ENCODE peak calls at places on chromosomes 5 and 9, in ten cellular contexts. W is T follicular helper cell, H is small intestine, R is NCI-H1092 treated with DMSO at 0.1 percent for 48 hours, C is mesenteric fat pad, B is endothelial cell, V is hepatic stellate cell, D is RKO, S is upper lobe of right lung, E is B cell. T is an unnamed sample.

GRCh38 chr5:64026493-64026892 is 64.2 kb upstream of the HTR1A start:
- DNase-seq in W (no peak), H (no peak), R (no peak), C (no peak), B (no peak), V (no peak), D (no peak), S (no peak), E (no peak), T (no peak)

GRCh38 chr5:88876714-88877113 is 6.3 kb downstream of the MEF2C start:
- DNase-seq in W (no peak), H (no peak), R (no peak), C (no peak), B (no peak), V (no peak), D (no peak), S (no peak), E (no peak), T (no peak)

GRCh38 chr5:155066886-155067595 is 53.5 kb downstream of the KIF4B start:
- DNase-seq in W (no peak), H (no peak), R (no peak), C (no peak), B (no peak), V (no peak), D (no peak), S (no peak), E (no peak), T (no peak)

GRCh38 chr5:114581136-114581535 is 219.3 kb downstream of the KCNN2 start:
- DNase-seq in W (no peak), H (no peak), R (no peak), C (no peak), B (no peak), V (no peak), D (no peak), S (no peak), E (no peak), T (no peak)

GRCh38 chr9:131697097-131697496 is 42.8 kb downstream of the RAPGEF1 start:
- DNase-seq in W (no peak), H (no peak), R (no peak), C (no peak), B (no peak), V (peak), D (no peak), S (no peak), E (no peak), T (no peak)

GRCh38 chr5:152711996-152712395 is 306.9 kb upstream of the NMUR2 start:
- DNase-seq in W (no peak), H (no peak), R (no peak), C (no peak), B (no peak), V (no peak), D (no peak), S (no peak), E (no peak), T (no peak)

GRCh38 chr5:172164773-172165212 is 23.2 kb downstream of the STK10 start:
- DNase-seq in W (no peak), H (no peak), R (no peak), C (no peak), B (no peak), V (no peak), D (no peak), S (no peak), E (no peak), T (no peak)

GRCh38 chr9:14396171-14396570 is 82.2 kb upstream of the NFIB start:
- DNase-seq in W (no peak), H (no peak), R (no peak), C (no peak), B (no peak), V (no peak), D (no peak), S (no peak), E (no peak), T (no peak)

GRCh38 chr5:90293931-90294330 is 115.6 kb downstream of the CETN3 start:
- DNase-seq in W (no peak), H (no peak), R (no peak), C (no peak), B (no peak), V (peak), D (peak), S (no peak), E (no peak), T (no peak)

GRCh38 chr5:147686421-147686820 is 96.1 kb downstream of the JAKMIP2 start:
- DNase-seq in W (no peak), H (no peak), R (no peak), C (no peak), B (no peak), V (no peak), D (no peak), S (no peak), E (no peak), T (no peak)

GRCh38 chr5:43106290-43106638 is 14.4 kb upstream of the ZNF131 start:
- DNase-seq in W (no peak), H (no peak), R (no peak), C (no peak), B (no peak), V (peak), D (no peak), S (no peak), E (no peak), T (no peak)

GRCh38 chr9:18060304-18060934 is 413.5 kb upstream of the ADAMTSL1 start:
- DNase-seq in W (no peak), H (peak), R (no peak), C (no peak), B (no peak), V (no peak), D (no peak), S (no peak), E (no peak), T (no peak)

GRCh38 chr5:177457239-177458121 is 10.9 kb downstream of the PRR7 start:
- DNase-seq in W (no peak), H (peak), R (peak), C (no peak), B (peak), V (peak), D (peak), S (peak), E (peak), T (peak)

GRCh38 chr5:88251048-88251711 is 17.5 kb downstream of the TMEM161B start:
- DNase-seq in W (no peak), H (no peak), R (no peak), C (no peak), B (no peak), V (no peak), D (no peak), S (no peak), E (no peak), T (no peak)

GRCh38 chr9:15444141-15444540 is 21.5 kb downstream of the SNAPC3 start:
- DNase-seq in W (no peak), H (no peak), R (no peak), C (no peak), B (no peak), V (no peak), D (no peak), S (no peak), E (no peak), T (no peak)

GRCh38 chr9:114452219-114453169 is 52.8 kb downstream of the WHRN start:
- DNase-seq in W (peak), H (peak), R (peak), C (no peak), B (no peak), V (no peak), D (no peak), S (peak), E (peak), T (no peak)

GRCh38 chr5:123610209-123610608 is 98.2 kb downstream of the CSNK1G3 start:
- DNase-seq in W (no peak), H (no peak), R (no peak), C (no peak), B (no peak), V (no peak), D (no peak), S (no peak), E (no peak), T (no peak)